ENCODE peak calls at places on chromosome 20, in seven cellular contexts. X is stimulated activated CD4-positive, alpha-beta T cell treated with anti-CD3 and anti-CD28 coated beads, Interleukin-12 subunit alpha, Interleukin-12 subunit beta, amount 100 ng/mL, for 4 hours; E is coronary artery; Z is AG09309; R is HuH-7.5; K is cerebellar cortex; D is effector memory CD4-positive, alpha-beta T cell. V is an unnamed sample.

GRCh38 chr20:58169441-58169840 is 59.0 kb downstream of the ANKRD60 start:
- DNase-seq in X (no peak), E (no peak), Z (peak), R (no peak), K (no peak), D (no peak), V (no peak)

GRCh38 chr20:33651562-33652048 is 10.5 kb upstream of the C20orf144 start:
- DNase-seq in X (no peak), E (no peak), Z (no peak), R (no peak), K (no peak), D (no peak), V (no peak)

GRCh38 chr20:35305682-35306556 is 13.7 kb upstream of the FAM83C start:
- DNase-seq in X (peak), E (no peak), Z (peak), R (no peak), K (no peak), D (no peak), V (no peak)

GRCh38 chr20:25532015-25532751 is 53.1 kb downstream of the NINL start:
- DNase-seq in X (no peak), E (no peak), Z (no peak), R (no peak), K (peak), D (no peak), V (peak)

GRCh38 chr20:60097285-60097684 is 139.1 kb downstream of the CDH26 start:
- DNase-seq in X (no peak), E (no peak), Z (no peak), R (no peak), K (no peak), D (no peak), V (no peak)

GRCh38 chr20:44211177-44212039 is 837 bp upstream of the OSER1 start:
- DNase-seq in X (no peak), E (no peak), Z (no peak), R (no peak), K (peak), D (no peak), V (no peak)

GRCh38 chr20:34037767-34038166 is 44.1 kb downstream of the RALY start:
- DNase-seq in X (no peak), E (no peak), Z (peak), R (no peak), K (no peak), D (no peak), V (no peak)

GRCh38 chr20:9287826-9288225 is 218.9 kb downstream of the PLCB4 start:
- DNase-seq in X (no peak), E (no peak), Z (no peak), R (no peak), K (peak), D (no peak), V (no peak)

V was measured in 8988T.